ENCODE peak calls at places on chromosomes 1 and 21, in six cellular contexts. D is SJSA1; S is body of pancreas; Z is CD8-positive, alpha-beta T cell; K is fibroblast of lung; L is SJCRH30. R is an unnamed sample.

GRCh38 chr1:180935326-180936109 is 22.8 kb downstream of the KIAA1614 start:
- DNase-seq in K (no peak), L (no peak), Z (no peak), S (no peak), D (no peak), R (no peak)

GRCh38 chr1:40774266-40774998 is 9.2 kb upstream of the KCNQ4 start:
- DNase-seq in Z (peak; percentile 68), S (peak; percentile 62), K (peak; percentile 24), L (peak; percentile 50), D (no peak), R (no peak)

GRCh38 chr1:6081901-6082300 is 36.2 kb downstream of the KCNAB2 start:
- DNase-seq in K (no peak), S (no peak), L (no peak), Z (no peak), D (no peak), R (no peak)

GRCh38 chr1:31934706-31935629 is 3.2 kb downstream of the PTP4A2 start:
- DNase-seq in K (peak; percentile 79), Z (peak; percentile 44), S (no peak), L (no peak), D (no peak), R (no peak)

GRCh38 chr1:61051455-61052392 is 30.6 kb upstream of the NFIA start:
- DNase-seq in K (no peak), Z (no peak), L (no peak), D (no peak), S (no peak), R (no peak)

GRCh38 chr1:117562581-117563491 is 43.0 kb upstream of the TENT5C start:
- DNase-seq in K (no peak), Z (no peak), L (no peak), D (no peak), S (peak; percentile 49), R (no peak)

GRCh38 chr21:42302794-42303193 is 12.4 kb downstream of the TFF3 start:
- DNase-seq in K (no peak), S (no peak), L (no peak), D (no peak), Z (no peak), R (no peak)

GRCh38 chr1:55860816-55861519 is 645.8 kb upstream of the USP24 start:
- DNase-seq in L (no peak), K (peak; percentile 24), Z (no peak), S (no peak), D (no peak), R (no peak)

GRCh38 chr1:213070399-213070798 is 19.4 kb downstream of the RPS6KC1 start:
- DNase-seq in S (peak; percentile 19), K (peak; percentile 92), D (no peak), L (peak; percentile 73), Z (no peak), R (no peak)

GRCh38 chr1:60822252-60822651 is 260.1 kb upstream of the NFIA start:
- DNase-seq in K (no peak), Z (no peak), L (no peak), D (no peak), S (no peak), R (no peak)

GRCh38 chr1:230279583-230279945 is 146.6 kb downstream of the PGBD5 start:
- DNase-seq in L (no peak), S (peak; percentile 13), Z (no peak), K (no peak), D (no peak), R (no peak)

GRCh38 chr1:219294251-219294650 is 120.6 kb downstream of the LYPLAL1 start:
- DNase-seq in K (no peak), L (no peak), Z (no peak), S (no peak), D (no peak), R (no peak)

GRCh38 chr1:33143698-33144097 is 38.1 kb downstream of the TRIM62 start:
- DNase-seq in K (peak; percentile 83), L (no peak), Z (no peak), S (no peak), D (peak; percentile 78), R (no peak)

GRCh38 chr1:13702425-13703127 is 2.6 kb downstream of the PRDM2 start:
- DNase-seq in K (no peak), L (no peak), S (no peak), Z (peak; percentile 88), D (no peak), R (no peak)

GRCh38 chr1:56576880-56577858 is 2.2 kb downstream of the PLPP3 start:
- DNase-seq in D (no peak), Z (no peak), L (no peak), K (peak; percentile 59), S (no peak), R (no peak)

GRCh38 chr1:59198565-59198964 is 98.3 kb upstream of the FGGY start:
- DNase-seq in Z (no peak), S (no peak), L (no peak), D (no peak), K (peak; percentile 33), R (no peak)

GRCh38 chr1:116128669-116129068 is 17.5 kb downstream of the MAB21L3 start:
- DNase-seq in D (no peak), K (no peak), L (no peak), Z (peak; percentile 67), S (no peak), R (no peak)

GRCh38 chr21:20341431-20341830 is 656.8 kb upstream of the NCAM2 start:
- DNase-seq in K (no peak), S (no peak), Z (no peak), D (no peak), L (no peak), R (no peak)

GRCh38 chr21:42542196-42542595 is 28.5 kb downstream of the SLC37A1 start:
- DNase-seq in K (no peak), Z (no peak), D (no peak), S (no peak), L (no peak), R (no peak)

GRCh38 chr1:205687242-205687641 is 6.9 kb upstream of the SLC45A3 start:
- DNase-seq in D (no peak), S (no peak), L (no peak), K (no peak), Z (no peak), R (no peak)

GRCh38 chr1:24805534-24806301 is 60.5 kb downstream of the CLIC4 start:
- DNase-seq in S (no peak), D (peak; percentile 71), L (peak; percentile 9), Z (no peak), K (peak; percentile 75), R (peak; percentile 21)

GRCh38 chr21:32463889-32464300 is 51.4 kb downstream of the EVA1C start:
- DNase-seq in K (peak; percentile 90), L (no peak), D (peak; percentile 81), S (no peak), Z (no peak), R (no peak)

GRCh38 chr1:226862900-226863299 is 7.5 kb upstream of the PSEN2 start:
- DNase-seq in Z (no peak), S (no peak), L (no peak), K (peak; percentile 73), D (no peak), R (no peak)

GRCh38 chr1:186849271-186849671 is 20.5 kb downstream of the PLA2G4A start:
- DNase-seq in Z (no peak), D (no peak), K (no peak), S (no peak), L (no peak), R (no peak)

GRCh38 chr1:7508830-7509508 is 262.1 kb upstream of the VAMP3 start:
- DNase-seq in S (no peak), Z (no peak), K (no peak), D (no peak), L (no peak), R (no peak)

GRCh38 chr1:13723810-13724209 is 23.8 kb downstream of the PRDM2 start:
- DNase-seq in D (no peak), S (no peak), Z (no peak), K (no peak), L (no peak), R (no peak)

GRCh38 chr1:90534669-90535379 is 182.3 kb downstream of the BARHL2 start:
- DNase-seq in K (no peak), D (no peak), L (no peak), Z (no peak), S (no peak), R (no peak)

GRCh38 chr1:15703562-15703961 is 19.4 kb downstream of the PLEKHM2 start:
- DNase-seq in K (peak; percentile 94), L (no peak), D (no peak), Z (no peak), S (peak; percentile 43), R (peak; percentile 66)

GRCh38 chr1:202806845-202807366 is 1.3 kb downstream of the KDM5B start:
- DNase-seq in Z (peak; percentile 25), D (no peak), S (peak; percentile 20), K (peak; percentile 11), L (peak; percentile 43), R (no peak)

GRCh38 chr1:151060241-151061011 is at the start of gene MLLT11:
- DNase-seq in S (no peak), Z (peak; percentile 48), L (peak; percentile 79), D (peak; percentile 73), K (peak; percentile 58), R (no peak)

DNA sequence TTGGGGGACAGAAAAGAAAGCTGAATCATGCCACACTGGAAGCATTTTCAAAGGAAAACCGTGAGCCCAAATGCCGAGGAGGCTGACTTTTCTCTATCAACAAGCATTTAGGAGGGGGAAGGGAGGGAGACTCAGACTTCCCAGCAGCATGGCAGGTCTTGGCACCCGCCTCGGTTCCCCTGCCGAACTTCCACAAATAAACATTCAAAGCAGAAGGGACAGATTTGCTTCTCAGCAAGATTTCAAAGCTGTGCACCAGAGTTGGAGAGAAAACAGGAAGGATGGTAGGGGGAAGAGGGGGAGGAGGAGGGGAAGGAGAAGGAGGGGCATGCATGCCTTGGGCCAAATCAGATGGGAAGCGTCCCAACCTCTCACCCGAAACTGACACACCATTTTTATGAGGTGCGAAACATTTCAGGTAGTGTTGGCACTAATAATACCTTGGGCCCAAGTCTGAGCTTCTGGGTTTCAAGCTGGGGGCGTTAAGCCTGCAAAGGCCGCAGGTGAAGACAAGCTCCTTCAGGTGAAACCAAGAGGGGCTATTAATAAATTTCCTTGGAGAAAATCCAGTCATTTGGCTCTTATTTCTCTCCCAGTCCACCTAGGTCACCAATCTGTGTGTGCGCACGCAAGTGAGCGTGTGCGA is 26.4 kb downstream of the ABCA4 start:
- DNase-seq in L (peak; percentile 19), K (peak; percentile 93), Z (no peak), S (no peak), D (peak; percentile 87), R (peak; percentile 60)
- H3K4me1 ChIP-seq in L (peaks cover 29% of the 10 kb centered on the region), K (peaks cover 35% of the 10 kb centered on the region), Z (peaks cover 16% of the 10 kb centered on the region), S (peaks cover 13% of the 10 kb centered on the region), D (peaks cover 46% of the 10 kb centered on the region), R (peaks cover 50% of the 10 kb centered on the region)

DNA sequence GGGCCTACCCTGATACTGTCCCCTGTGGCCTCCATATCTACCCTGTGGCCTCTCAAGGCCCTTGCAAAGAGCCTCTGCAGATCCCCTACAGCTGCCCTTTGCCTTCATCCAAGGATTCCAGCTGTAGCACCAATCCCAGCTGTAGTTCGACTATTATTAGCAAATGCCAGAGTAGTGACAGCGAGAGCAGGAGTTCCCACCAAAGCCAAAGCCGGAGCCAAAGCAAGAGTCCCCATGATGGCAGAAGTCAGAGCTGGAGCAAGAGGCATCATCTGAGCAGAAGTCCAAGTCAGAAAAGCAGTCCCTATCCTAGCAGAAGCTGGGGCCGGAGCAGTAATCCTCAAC is 2.7 kb downstream of the NSUN4 start:
- DNase-seq in D (no peak), Z (no peak), S (no peak), K (no peak), L (no peak), R (no peak)
- H3K4me3 ChIP-seq in D (no peak overlapping the region), Z (no peak overlapping the region), S (no peak overlapping the region), K (no peak overlapping the region), L (no peak overlapping the region), R (no peak overlapping the region)

GRCh38 chr21:30164796-30165195 is 1.8 kb downstream of the CLDN17 start:
- DNase-seq in Z (no peak), L (no peak), K (no peak), D (no peak), S (no peak), R (no peak)
- H3K9me3 ChIP-seq in Z (no peaks in the 10 kb centered on the region), L (no peaks in the 10 kb centered on the region), K (no peaks in the 10 kb centered on the region), D (no peaks in the 10 kb centered on the region), S (no peaks in the 10 kb centered on the region), R (no peaks in the 10 kb centered on the region)

GRCh38 chr1:114336360-114336759 is 174.6 kb downstream of the TRIM33 start:
- DNase-seq in L (no peak), Z (no peak), D (no peak), S (no peak), K (no peak), R (no peak)
- H3K4me1 ChIP-seq in L (peaks cover 25% of the 10 kb centered on the region), Z (peaks cover 70% of the 10 kb centered on the region), D (no peaks in the 10 kb centered on the region), S (no peaks in the 10 kb centered on the region), K (no peaks in the 10 kb centered on the region), R (no peaks in the 10 kb centered on the region)

R was measured in thoracic aorta.